ENCODE peak calls at places on chromosomes 12 and 14, in five cellular contexts. Q is mesenchymal stem cell; L is CD8-positive, alpha-beta T cell; K is dorsolateral prefrontal cortex; X is CD4-positive, alpha-beta T cell. M is an unnamed sample.

GRCh38 chr14:21525571-21525970 is 575 bp downstream of the SALL2 start:
- DNase-seq in L (no peak), X (no peak), Q (peak), K (peak), M (no peak)

GRCh38 chr12:69570000-69570516 is 15.2 kb upstream of the CCT2 start:
- DNase-seq in L (no peak), Q (no peak), K (no peak), X (no peak), M (no peak)

GRCh38 chr12:18849080-18849479 is 111.2 kb downstream of the CAPZA3 start:
- DNase-seq in L (no peak), K (no peak), X (no peak), Q (peak), M (no peak)

GRCh38 chr14:55580401-55581010 is 499 bp downstream of the KTN1 start:
- DNase-seq in L (peak), X (peak), K (no peak), Q (peak), M (peak)

GRCh38 chr12:44874981-44875416 is 1.1 kb downstream of the NELL2 start:
- DNase-seq in Q (no peak), X (peak), K (no peak), L (peak), M (no peak)

GRCh38 chr12:2739832-2740641 is 54.7 kb upstream of the FKBP4 start:
- DNase-seq in Q (peak), X (no peak), K (peak), L (no peak), M (peak)

GRCh38 chr14:104285483-104285790 is 147.1 kb downstream of the KIF26A start:
- DNase-seq in Q (no peak), X (no peak), K (no peak), L (no peak), M (no peak)

GRCh38 chr14:79735121-79735520 is 476.2 kb downstream of the DIO2 start:
- DNase-seq in K (no peak), L (no peak), Q (no peak), X (no peak), M (no peak)

GRCh38 chr12:74337951-74338350 is 199.7 kb upstream of the ATXN7L3B start:
- DNase-seq in L (no peak), Q (peak), X (no peak), K (no peak), M (no peak)

GRCh38 chr14:22249775-22250174 is 339.2 kb downstream of the DAD1 start:
- DNase-seq in X (no peak), L (no peak), Q (no peak), K (no peak), M (no peak)

GRCh38 chr12:44716681-44717080 is 159.4 kb downstream of the NELL2 start:
- DNase-seq in Q (no peak), X (no peak), K (no peak), L (no peak), M (no peak)

GRCh38 chr12:6943719-6944380 is at the start of the genes C12orf57 and RNU7-1:
- DNase-seq in K (peak), L (peak), Q (peak), X (peak), M (peak)

GRCh38 chr12:79618848-79619404 is 71.8 kb downstream of the PAWR start:
- DNase-seq in X (no peak), K (no peak), Q (peak), L (no peak), M (no peak)

GRCh38 chr14:59483360-59483759 is 848 bp downstream of the L3HYPDH start:
- DNase-seq in Q (peak), K (no peak), X (no peak), L (no peak), M (no peak)

GRCh38 chr14:44449694-44450093 is 57.4 kb downstream of the FSCB start:
- DNase-seq in L (no peak), K (no peak), X (no peak), Q (no peak), M (peak)

GRCh38 chr12:82725741-82726140 is 39.0 kb downstream of the TMTC2 start:
- DNase-seq in X (no peak), L (no peak), Q (no peak), K (no peak), M (no peak)

GRCh38 chr12:111980598-111980997 is 32.4 kb downstream of the TMEM116 start:
- DNase-seq in K (no peak), X (no peak), L (no peak), Q (no peak), M (no peak)

GRCh38 chr12:82873951-82874350 is 187.2 kb downstream of the TMTC2 start:
- DNase-seq in K (no peak), L (no peak), X (no peak), Q (no peak), M (no peak)

GRCh38 chr12:77847060-77847541 is 16.4 kb downstream of the NAV3 start:
- DNase-seq in K (no peak), Q (peak), X (no peak), L (no peak), M (no peak)

GRCh38 chr12:124688356-124688992 is 121.1 kb upstream of the NCOR2 start:
- DNase-seq in K (no peak), Q (no peak), X (no peak), L (no peak), M (no peak)

GRCh38 chr12:99959549-99960170 is 25.1 kb downstream of the ANKS1B start:
- DNase-seq in L (no peak), K (no peak), Q (peak), X (no peak), M (peak)

GRCh38 chr14:100529561-100530031 is 57.6 kb downstream of the BEGAIN start:
- DNase-seq in Q (no peak), K (no peak), L (no peak), X (no peak), M (no peak)

GRCh38 chr12:10354502-10354901 is 35.3 kb downstream of the KLRK1 start:
- DNase-seq in L (no peak), K (no peak), X (no peak), Q (peak), M (peak)

GRCh38 chr12:1384910-1385309 is 209.5 kb downstream of the FBXL14 start:
- DNase-seq in L (no peak), X (no peak), Q (no peak), K (no peak), M (no peak)

GRCh38 chr14:96246535-96246839 is 9.5 kb upstream of the BDKRB1 start:
- DNase-seq in L (no peak), K (peak), Q (peak), X (no peak), M (peak)

GRCh38 chr14:96102071-96102856 is 63.1 kb downstream of the C14orf132 start:
- DNase-seq in Q (no peak), X (no peak), L (no peak), K (no peak), M (no peak)

GRCh38 chr12:124866883-124867232 is 3.2 kb upstream of the SCARB1 start:
- DNase-seq in X (no peak), K (no peak), L (no peak), Q (no peak), M (no peak)

GRCh38 chr12:106147956-106148355 is 9.2 kb upstream of the NUAK1 start:
- DNase-seq in X (no peak), K (peak), L (no peak), Q (no peak), M (no peak)

GRCh38 chr12:68225576-68226476 is at the start of gene IL26:
- DNase-seq in X (no peak), K (no peak), Q (no peak), L (peak), M (no peak)

GRCh38 chr14:101233861-101234587 is 327.3 kb upstream of the DIO3 start:
- DNase-seq in X (no peak), L (no peak), K (no peak), Q (no peak), M (no peak)

GRCh38 chr12:121939992-121940766 is 21.8 kb downstream of the CFAP251 start:
- DNase-seq in L (no peak), K (no peak), X (no peak), Q (no peak), M (no peak)

GRCh38 chr12:95859947-95860850 is 1.4 kb downstream of the SNRPF start:
- DNase-seq in X (no peak), K (no peak), Q (no peak), L (no peak), M (no peak)

GRCh38 chr12:109999983-110000505 is 814 bp downstream of the ANKRD13A start:
- DNase-seq in X (no peak), Q (peak), L (no peak), K (no peak), M (no peak)

GRCh38 chr12:82818276-82819035 is 131.8 kb downstream of the TMTC2 start:
- DNase-seq in L (no peak), K (no peak), Q (no peak), X (no peak), M (no peak)

GRCh38 chr14:20606190-20606901 is 15.2 kb upstream of the RNASE12 start:
- DNase-seq in K (no peak), L (no peak), X (no peak), Q (no peak), M (no peak)

GRCh38 chr14:103653802-103654201 is 24.8 kb downstream of the KLC1 start:
- DNase-seq in X (no peak), K (no peak), L (no peak), Q (no peak), M (no peak)

GRCh38 chr12:89389755-89390661 is 37.7 kb upstream of the DUSP6 start:
- DNase-seq in Q (peak), K (no peak), X (no peak), L (no peak), M (no peak)

GRCh38 chr12:124509300-124509675 is 58.1 kb downstream of the NCOR2 start:
- DNase-seq in Q (no peak), K (no peak), L (no peak), X (no peak), M (no peak)

DNA sequence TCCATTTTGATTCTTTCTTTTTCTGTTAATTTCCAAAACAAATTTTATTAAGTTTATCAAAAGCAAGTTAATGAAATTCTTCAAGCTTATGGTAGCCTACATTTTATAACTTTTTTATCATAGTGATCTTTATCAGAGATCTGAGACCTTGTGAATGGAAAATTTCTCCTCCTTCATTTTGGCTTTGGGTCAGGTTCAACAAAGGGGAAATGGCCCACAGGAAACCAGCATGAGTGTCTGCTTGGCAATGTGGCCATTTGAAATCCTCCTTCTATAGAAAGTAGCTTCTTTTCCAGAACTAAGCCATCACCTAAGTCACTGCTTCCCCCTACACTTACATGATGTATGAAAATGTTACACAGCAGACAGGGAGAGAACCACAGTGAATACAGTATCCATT is 1.6 kb downstream of the RHOJ start:
- DNase-seq in X (no peak), L (no peak), Q (no peak), K (no peak), M (no peak)
- H3K27ac ChIP-seq in X (no peak), L (no peak), Q (peak), K (peak), M (no peak)

GRCh38 chr12:13126494-13126893 is 23.0 kb upstream of the GSG1 start:
- DNase-seq in Q (no peak), X (no peak), L (no peak), K (no peak), M (no peak)

GRCh38 chr12:13121568-13121967 is 18.1 kb upstream of the GSG1 start:
- DNase-seq in L (no peak), K (no peak), X (no peak), Q (no peak), M (no peak)

GRCh38 chr12:13125996-13126395 is 22.5 kb upstream of the GSG1 start:
- DNase-seq in Q (no peak), X (no peak), K (no peak), L (no peak), M (no peak)

GRCh38 chr12:13127476-13127875 is 24.0 kb upstream of the GSG1 start:
- DNase-seq in L (no peak), K (no peak), Q (no peak), X (no peak), M (no peak)

GRCh38 chr12:13124661-13125505 is 21.4 kb upstream of the GSG1 start:
- DNase-seq in Q (peak), K (no peak), X (no peak), L (no peak), M (peak)
- H3K27ac ChIP-seq in Q (no peak), K (no peak), X (no peak), L (no peak), M (peak)

DNA sequence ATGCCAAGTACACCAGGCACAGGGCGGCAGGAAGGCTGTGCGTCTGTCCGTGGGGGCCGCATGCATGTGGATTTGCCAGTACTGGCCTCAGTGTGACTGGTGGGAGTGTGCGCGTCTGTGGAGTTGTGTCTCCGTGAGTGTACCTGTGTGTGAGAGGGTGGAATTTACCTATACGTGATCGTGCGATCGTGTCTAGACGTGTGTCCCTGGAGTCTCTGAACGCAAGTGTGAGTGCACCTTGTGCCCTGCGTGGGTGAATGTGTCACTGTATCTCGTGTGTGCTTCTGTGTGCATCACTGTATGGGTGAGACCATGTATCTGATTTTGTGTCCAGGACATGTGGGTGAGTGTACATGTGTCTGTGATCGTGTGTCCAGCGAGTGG is 4.9 kb downstream of the LHX5 start:
- DNase-seq in X (no peak), K (no peak), Q (no peak), L (no peak), M (no peak)
- H3K27ac ChIP-seq in X (no peak), K (no peak), Q (no peak), L (no peak), M (no peak)

DNA sequence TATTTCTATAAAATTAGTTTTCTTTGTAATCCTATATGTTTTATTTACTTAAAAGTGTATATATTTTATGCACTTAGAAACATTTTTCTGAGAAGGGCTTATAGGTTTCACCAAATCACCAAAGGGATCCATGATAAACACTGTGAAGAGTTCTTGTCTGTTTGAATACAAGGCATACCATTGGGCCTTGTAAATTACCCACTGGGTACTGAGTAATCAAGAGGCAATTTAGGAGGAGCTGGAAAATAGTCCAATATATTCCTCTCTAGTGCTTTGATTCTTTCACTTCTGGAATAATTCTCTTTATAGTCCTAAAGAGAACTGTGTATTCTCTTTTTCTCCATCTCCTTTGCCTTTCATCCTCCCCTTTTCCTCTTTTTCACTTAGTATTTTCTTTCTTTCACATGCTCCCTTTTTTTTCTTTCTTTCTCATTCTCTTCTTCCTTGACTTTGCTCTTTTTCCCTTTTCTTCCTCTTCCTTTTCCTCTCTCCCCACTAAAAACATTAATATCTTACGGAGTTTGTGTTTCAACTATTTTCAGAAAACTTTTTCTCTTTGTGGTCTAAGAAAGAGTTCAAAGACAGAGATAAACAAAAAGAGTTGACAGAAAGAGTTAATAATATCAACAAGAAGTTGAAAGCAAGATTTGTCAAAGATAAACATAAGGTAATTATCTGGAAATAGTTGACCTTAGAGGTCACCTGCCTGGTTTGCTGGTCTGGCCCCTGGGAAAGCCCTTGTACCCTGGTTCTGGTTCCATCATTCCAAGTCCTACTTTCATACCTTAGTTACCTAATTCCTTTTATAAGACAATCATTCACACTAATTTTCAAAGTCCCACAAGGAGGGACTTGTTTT is 435.3 kb downstream of the RAD51B start:
- DNase-seq in K (no peak), L (no peak), Q (no peak), X (no peak), M (no peak)
- H3K27ac ChIP-seq in K (no peak), L (no peak), Q (no peak), X (no peak), M (peak)